ENCODE peak calls at places on chromosomes 5 and 9, in seven cellular contexts. N, S, Y, G, O, M and Z are unnamed samples. For H3K4me1, the result is how much of the 10 kb centered on the place peaks cover.

GRCh38 chr9:37030591-37030939 is 3.5 kb downstream of the PAX5 start:
- DNase-seq in N (peak), S (no peak), Y (no peak), G (no peak), O (no peak), M (no peak), Z (peak)

GRCh38 chr9:94030318-94031179 is 53.7 kb upstream of the PTPDC1 start:
- DNase-seq in N (peak), S (peak), Y (peak), G (peak), O (peak), M (peak), Z (peak)

GRCh38 chr9:35811364-35812024 is 568 bp downstream of the SPAG8 start:
- DNase-seq in N (no peak), S (no peak), Y (peak), G (peak), O (no peak), M (no peak), Z (no peak)

GRCh38 chr5:126235628-126236027 is 187.6 kb upstream of the GRAMD2B start:
- DNase-seq in N (no peak), S (no peak), Y (no peak), G (no peak), O (no peak), M (no peak), Z (no peak)

GRCh38 chr9:116933251-116933650 is 246.1 kb downstream of the TRIM32 start:
- DNase-seq in N (no peak), S (no peak), Y (no peak), G (no peak), O (no peak), M (no peak), Z (no peak)

GRCh38 chr5:136629125-136629790 is 263.9 kb upstream of the TRPC7 start:
- DNase-seq in N (peak), S (no peak), Y (no peak), G (no peak), O (no peak), M (no peak), Z (no peak)

GRCh38 chr5:129971684-129972083 is 67.4 kb downstream of the CHSY3 start:
- DNase-seq in N (no peak), S (no peak), Y (peak), G (no peak), O (no peak), M (no peak), Z (no peak)

GRCh38 chr5:135498662-135498995 is 37.1 kb downstream of the NEUROG1 start:
- DNase-seq in N (no peak), S (no peak), Y (no peak), G (no peak), O (no peak), M (no peak), Z (no peak)

GRCh38 chr9:115978739-115979138 is 174.9 kb upstream of the PAPPA start:
- DNase-seq in N (no peak), S (no peak), Y (peak), G (no peak), O (no peak), M (no peak), Z (no peak)

GRCh38 chr9:91395106-91395552 is 28.5 kb downstream of the NFIL3 start:
- DNase-seq in N (no peak), S (no peak), Y (peak), G (no peak), O (no peak), M (no peak), Z (no peak)

GRCh38 chr9:85451680-85452079 is 290.1 kb downstream of the AGTPBP1 start:
- DNase-seq in N (no peak), S (no peak), Y (no peak), G (no peak), O (no peak), M (no peak), Z (no peak)

GRCh38 chr9:94623253-94623652 is 16.1 kb downstream of the FBP1 start:
- DNase-seq in N (peak), S (peak), Y (peak), G (no peak), O (peak), M (peak), Z (no peak)

GRCh38 chr9:129840024-129840423 is 4.8 kb downstream of the USP20 start:
- DNase-seq in N (no peak), S (no peak), Y (no peak), G (no peak), O (no peak), M (no peak), Z (peak)

GRCh38 chr9:36091028-36091953 is 45.2 kb upstream of the GLIPR2 start:
- DNase-seq in N (no peak), S (no peak), Y (peak), G (no peak), O (no peak), M (no peak), Z (no peak)

GRCh38 chr5:103111458-103111857 is 8.5 kb downstream of the GIN1 start:
- DNase-seq in N (no peak), S (no peak), Y (no peak), G (no peak), O (no peak), M (no peak), Z (peak)

GRCh38 chr5:129216001-129216400 is 121.5 kb downstream of the ISOC1 start:
- DNase-seq in N (no peak), S (no peak), Y (peak), G (no peak), O (no peak), M (peak), Z (no peak)

GRCh38 chr9:69035438-69036316 is at the start of gene FXN:
- DNase-seq in N (peak), S (peak), Y (peak), G (peak), O (peak), M (peak), Z (peak)

GRCh38 chr5:95669540-95669939 is 13.3 kb downstream of the SPATA9 start:
- DNase-seq in N (no peak), S (no peak), Y (peak), G (peak), O (no peak), M (no peak), Z (no peak)

GRCh38 chr5:130896636-130897035 is 268.4 kb downstream of the HINT1 start:
- DNase-seq in N (no peak), S (no peak), Y (no peak), G (no peak), O (no peak), M (no peak), Z (no peak)

GRCh38 chr9:72089461-72090130 is 29.2 kb upstream of the C9orf57 start:
- DNase-seq in N (no peak), S (no peak), Y (no peak), G (no peak), O (no peak), M (no peak), Z (no peak)

GRCh38 chr5:14270212-14270702 is 127.1 kb downstream of the TRIO start:
- DNase-seq in N (peak), S (peak), Y (peak), G (no peak), O (peak), M (no peak), Z (no peak)

GRCh38 chr5:131538177-131538593 is 96.8 kb downstream of the RAPGEF6 start:
- DNase-seq in N (no peak), S (no peak), Y (peak), G (no peak), O (no peak), M (no peak), Z (no peak)

GRCh38 chr5:158456756-158457155 is 597.8 kb upstream of the CLINT1 start:
- DNase-seq in N (no peak), S (no peak), Y (peak), G (no peak), O (no peak), M (no peak), Z (no peak)

GRCh38 chr9:126532489-126532888 is 81.2 kb upstream of the LMX1B start:
- DNase-seq in N (no peak), S (no peak), Y (no peak), G (no peak), O (no peak), M (no peak), Z (no peak)

GRCh38 chr5:169302491-169303118 is 1.7 kb upstream of the SLIT3 start:
- DNase-seq in N (peak), S (peak), Y (peak), G (peak), O (peak), M (peak), Z (no peak)

GRCh38 chr5:134902071-134902801 is 2.7 kb upstream of the PCBD2 start:
- DNase-seq in N (no peak), S (no peak), Y (no peak), G (no peak), O (no peak), M (no peak), Z (no peak)

GRCh38 chr5:32030226-32030625 is 143.9 kb downstream of the GOLPH3 start:
- DNase-seq in N (no peak), S (no peak), Y (no peak), G (no peak), O (no peak), M (no peak), Z (no peak)

GRCh38 chr5:26700759-26701384 is 337.5 kb downstream of the CDH9 start:
- DNase-seq in N (peak), S (peak), Y (no peak), G (no peak), O (no peak), M (no peak), Z (no peak)

GRCh38 chr5:106521701-106522100 is 1149.0 kb downstream of the EFNA5 start:
- DNase-seq in N (no peak), S (no peak), Y (peak), G (no peak), O (no peak), M (no peak), Z (no peak)

GRCh38 chr9:582775-583174 is 258.7 kb upstream of the DMRT1 start:
- DNase-seq in N (no peak), S (no peak), Y (no peak), G (no peak), O (no peak), M (no peak), Z (no peak)

GRCh38 chr9:133280387-133280786 is 5.4 kb upstream of the ABO start:
- DNase-seq in N (no peak), S (no peak), Y (no peak), G (no peak), O (no peak), M (no peak), Z (no peak)
- H3K4me1 ChIP-seq in N (under half), S (under half), Y (under half), G (under half), O (under half), M (under half), Z (under half)

DNA sequence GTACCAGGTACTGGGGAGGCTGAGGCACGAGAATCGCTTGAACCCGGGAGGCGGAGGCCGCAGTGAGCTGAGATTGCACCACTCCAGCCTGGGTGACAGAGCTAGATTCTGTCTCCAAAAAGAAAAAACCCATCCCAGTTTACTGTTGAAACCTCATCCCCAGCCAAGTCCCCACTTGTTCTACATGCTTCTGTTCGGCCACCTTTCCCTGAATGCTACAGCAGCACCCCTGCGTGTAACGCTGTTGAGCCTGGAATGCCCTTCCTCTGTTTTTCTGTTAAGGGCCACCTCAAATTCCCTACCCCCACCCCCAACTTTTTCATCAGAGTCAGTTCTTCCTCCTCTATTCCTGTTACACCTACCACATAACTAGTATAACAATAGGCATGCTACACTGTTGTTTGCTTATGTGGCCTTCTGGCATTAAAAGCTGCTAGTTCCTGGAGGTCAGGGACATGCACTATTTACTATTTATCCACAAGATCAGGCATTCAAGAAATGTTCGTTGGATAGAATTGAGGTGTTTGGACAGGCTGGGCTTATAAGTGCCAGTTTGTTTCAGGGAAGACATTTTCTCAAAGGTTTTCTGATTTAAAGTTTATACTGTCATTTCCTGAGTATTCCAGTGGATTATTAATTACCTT is 47.1 kb upstream of the C5orf47 start:
- DNase-seq in N (peak), S (no peak), Y (no peak), G (no peak), O (no peak), M (no peak), Z (no peak)
- H3K4me3 ChIP-seq in N (no peak), S (no peak), Y (no peak), G (no peak), O (no peak), M (no peak), Z (no peak)

GRCh38 chr5:1227669-1228068 is 2.5 kb downstream of the SLC6A18 start:
- DNase-seq in N (no peak), S (no peak), Y (no peak), G (no peak), O (no peak), M (no peak), Z (no peak)
- H3K27ac ChIP-seq in N (no peak), S (no peak), Y (no peak), G (no peak), O (no peak), M (no peak), Z (no peak)

GRCh38 chr9:133855802-133856592 is 117.8 kb upstream of the SARDH start:
- DNase-seq in N (no peak), S (no peak), Y (peak), G (peak), O (no peak), M (peak), Z (no peak)
- H3K4me1 ChIP-seq in N (under half), S (under half), Y (under half), G (under half), O (under half), M (under half), Z (under half)

GRCh38 chr5:75656311-75657003 is 45.2 kb downstream of the ANKDD1B start:
- DNase-seq in N (no peak), S (no peak), Y (peak), G (no peak), O (no peak), M (no peak), Z (no peak)
- H3K4me3 ChIP-seq in N (no peak), S (no peak), Y (no peak), G (peak), O (no peak), M (peak), Z (no peak)

GRCh38 chr5:76414788-76415187 is 11.7 kb downstream of the IQGAP2 start:
- DNase-seq in N (no peak), S (no peak), Y (no peak), G (no peak), O (no peak), M (no peak), Z (no peak)
- H3K27ac ChIP-seq in N (no peak), S (no peak), Y (no peak), G (no peak), O (no peak), M (no peak), Z (no peak)

GRCh38 chr5:40623480-40624420 is 56.0 kb upstream of the PTGER4 start:
- DNase-seq in N (no peak), S (no peak), Y (no peak), G (no peak), O (no peak), M (no peak), Z (peak)

GRCh38 chr5:40630166-40630565 is 49.5 kb upstream of the PTGER4 start:
- DNase-seq in N (no peak), S (no peak), Y (no peak), G (no peak), O (no peak), M (no peak), Z (no peak)

GRCh38 chr5:40627708-40628107 is 52.0 kb upstream of the PTGER4 start:
- DNase-seq in N (no peak), S (no peak), Y (no peak), G (no peak), O (no peak), M (no peak), Z (no peak)

GRCh38 chr5:40628428-40628827 is 51.3 kb upstream of the PTGER4 start:
- DNase-seq in N (no peak), S (no peak), Y (no peak), G (no peak), O (no peak), M (no peak), Z (no peak)

GRCh38 chr5:40626834-40627233 is 52.9 kb upstream of the PTGER4 start:
- DNase-seq in N (no peak), S (no peak), Y (no peak), G (no peak), O (no peak), M (no peak), Z (no peak)
- H3K4me1 ChIP-seq in N (under half), S (under half), Y (under half), G (under half), O (under half), M (under half), Z (under half)